ENCODE peak calls at places on chromosomes 11 and 22, in ten cellular contexts. One of them, this sample, is unnamed. For H3K9me3, the result is how much of the 10 kb centered on the place peaks cover.

GRCh38 chr11:100188137-100188783 is 498.8 kb upstream of the ARHGAP42 start:
- DNase-seq in CD4-positive, alpha-beta T cell: no peak
- DNase-seq in adrenal gland: no peak
- DNase-seq in psoas muscle: no peak
- DNase-seq in thoracic aorta: no peak
- DNase-seq in aorta: no peak
- DNase-seq in testis: no peak
- DNase-seq in mammary epithelial cell: no peak
- DNase-seq in suprapubic skin: no peak
- DNase-seq in tibial nerve: no peak
- DNase-seq in this sample: no peak

GRCh38 chr11:64711944-64712306 is 11.1 kb downstream of the NRXN2 start:
- DNase-seq in mammary epithelial cell: no peak
- DNase-seq in CD4-positive, alpha-beta T cell: no peak
- DNase-seq in testis: peak
- DNase-seq in adrenal gland: no peak
- DNase-seq in aorta: peak
- DNase-seq in tibial nerve: no peak
- DNase-seq in thoracic aorta: no peak
- DNase-seq in suprapubic skin: no peak
- DNase-seq in psoas muscle: no peak
- DNase-seq in this sample: no peak

GRCh38 chr11:115321602-115322289 is 182.5 kb downstream of the CADM1 start:
- DNase-seq in thoracic aorta: no peak
- DNase-seq in suprapubic skin: no peak
- DNase-seq in mammary epithelial cell: no peak
- DNase-seq in adrenal gland: no peak
- DNase-seq in CD4-positive, alpha-beta T cell: no peak
- DNase-seq in aorta: no peak
- DNase-seq in testis: no peak
- DNase-seq in psoas muscle: no peak
- DNase-seq in tibial nerve: no peak
- DNase-seq in this sample: no peak

GRCh38 chr11:12691473-12691872 is 17.3 kb downstream of the TEAD1 start:
- DNase-seq in thoracic aorta: no peak
- DNase-seq in CD4-positive, alpha-beta T cell: no peak
- DNase-seq in psoas muscle: no peak
- DNase-seq in testis: no peak
- DNase-seq in adrenal gland: no peak
- DNase-seq in suprapubic skin: no peak
- DNase-seq in tibial nerve: no peak
- DNase-seq in aorta: no peak
- DNase-seq in mammary epithelial cell: no peak
- DNase-seq in this sample: no peak

GRCh38 chr11:122665882-122666281 is 10.4 kb downstream of the UBASH3B start:
- DNase-seq in thoracic aorta: no peak
- DNase-seq in adrenal gland: no peak
- DNase-seq in psoas muscle: no peak
- DNase-seq in testis: no peak
- DNase-seq in CD4-positive, alpha-beta T cell: no peak
- DNase-seq in suprapubic skin: no peak
- DNase-seq in mammary epithelial cell: no peak
- DNase-seq in aorta: no peak
- DNase-seq in tibial nerve: no peak
- DNase-seq in this sample: no peak

GRCh38 chr11:59187587-59187986 is 15.7 kb downstream of the DTX4 start:
- DNase-seq in testis: no peak
- DNase-seq in tibial nerve: no peak
- DNase-seq in CD4-positive, alpha-beta T cell: no peak
- DNase-seq in adrenal gland: no peak
- DNase-seq in thoracic aorta: no peak
- DNase-seq in aorta: no peak
- DNase-seq in suprapubic skin: peak
- DNase-seq in psoas muscle: peak
- DNase-seq in mammary epithelial cell: no peak
- DNase-seq in this sample: no peak

GRCh38 chr11:119516060-119516459 is 93.1 kb upstream of the THY1 start:
- DNase-seq in mammary epithelial cell: no peak
- DNase-seq in tibial nerve: no peak
- DNase-seq in psoas muscle: no peak
- DNase-seq in thoracic aorta: no peak
- DNase-seq in suprapubic skin: no peak
- DNase-seq in testis: no peak
- DNase-seq in adrenal gland: no peak
- DNase-seq in aorta: no peak
- DNase-seq in CD4-positive, alpha-beta T cell: no peak
- DNase-seq in this sample: no peak

GRCh38 chr22:38069372-38070249 is 12.4 kb downstream of the PICK1 start:
- DNase-seq in mammary epithelial cell: no peak
- DNase-seq in suprapubic skin: no peak
- DNase-seq in thoracic aorta: peak
- DNase-seq in tibial nerve: no peak
- DNase-seq in CD4-positive, alpha-beta T cell: no peak
- DNase-seq in psoas muscle: peak
- DNase-seq in adrenal gland: no peak
- DNase-seq in testis: peak
- DNase-seq in aorta: peak
- DNase-seq in this sample: no peak

GRCh38 chr11:113593698-113594308 is 112.3 kb downstream of the TMPRSS5 start:
- DNase-seq in mammary epithelial cell: no peak
- DNase-seq in psoas muscle: peak
- DNase-seq in CD4-positive, alpha-beta T cell: no peak
- DNase-seq in aorta: peak
- DNase-seq in adrenal gland: no peak
- DNase-seq in tibial nerve: no peak
- DNase-seq in thoracic aorta: no peak
- DNase-seq in testis: no peak
- DNase-seq in suprapubic skin: no peak
- DNase-seq in this sample: no peak

GRCh38 chr22:16717699-16718558 is 107.3 kb downstream of the XKR3 start:
- DNase-seq in mammary epithelial cell: no peak
- DNase-seq in CD4-positive, alpha-beta T cell: no peak
- DNase-seq in tibial nerve: no peak
- DNase-seq in adrenal gland: no peak
- DNase-seq in thoracic aorta: no peak
- DNase-seq in testis: peak
- DNase-seq in aorta: peak
- DNase-seq in suprapubic skin: no peak
- DNase-seq in psoas muscle: no peak
- DNase-seq in this sample: no peak

DNA sequence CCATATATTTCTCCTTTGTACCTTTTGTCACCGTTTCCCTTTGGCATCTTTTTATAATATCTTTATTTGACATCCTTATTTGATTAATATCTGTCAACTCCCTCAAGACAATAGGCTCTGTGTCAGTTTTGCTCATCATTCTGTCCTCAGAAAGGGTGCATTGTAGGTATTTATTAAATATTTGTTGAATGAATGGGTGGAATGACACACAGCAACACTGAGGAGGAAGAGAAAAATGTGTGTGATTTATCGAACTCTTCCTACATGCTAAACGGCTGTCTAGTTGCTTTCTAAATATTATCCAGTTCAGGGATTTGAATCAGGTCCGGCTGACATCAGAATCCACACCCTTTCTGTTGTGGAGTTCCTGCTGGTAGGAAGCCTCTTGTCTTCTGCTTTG is 98.2 kb downstream of the NAV2 start:
- DNase-seq in CD4-positive, alpha-beta T cell: no peak
- DNase-seq in mammary epithelial cell: peak
- DNase-seq in testis: no peak
- DNase-seq in psoas muscle: no peak
- DNase-seq in tibial nerve: no peak
- DNase-seq in aorta: no peak
- DNase-seq in thoracic aorta: no peak
- DNase-seq in adrenal gland: no peak
- DNase-seq in suprapubic skin: no peak
- DNase-seq in this sample: no peak
- H3K9me3 ChIP-seq in CD4-positive, alpha-beta T cell: under half
- H3K9me3 ChIP-seq in mammary epithelial cell: under half
- H3K9me3 ChIP-seq in testis: under half
- H3K9me3 ChIP-seq in psoas muscle: under half
- H3K9me3 ChIP-seq in tibial nerve: under half
- H3K9me3 ChIP-seq in aorta: under half
- H3K9me3 ChIP-seq in thoracic aorta: under half
- H3K9me3 ChIP-seq in adrenal gland: under half
- H3K9me3 ChIP-seq in suprapubic skin: under half
- H3K9me3 ChIP-seq in this sample: under half

DNA sequence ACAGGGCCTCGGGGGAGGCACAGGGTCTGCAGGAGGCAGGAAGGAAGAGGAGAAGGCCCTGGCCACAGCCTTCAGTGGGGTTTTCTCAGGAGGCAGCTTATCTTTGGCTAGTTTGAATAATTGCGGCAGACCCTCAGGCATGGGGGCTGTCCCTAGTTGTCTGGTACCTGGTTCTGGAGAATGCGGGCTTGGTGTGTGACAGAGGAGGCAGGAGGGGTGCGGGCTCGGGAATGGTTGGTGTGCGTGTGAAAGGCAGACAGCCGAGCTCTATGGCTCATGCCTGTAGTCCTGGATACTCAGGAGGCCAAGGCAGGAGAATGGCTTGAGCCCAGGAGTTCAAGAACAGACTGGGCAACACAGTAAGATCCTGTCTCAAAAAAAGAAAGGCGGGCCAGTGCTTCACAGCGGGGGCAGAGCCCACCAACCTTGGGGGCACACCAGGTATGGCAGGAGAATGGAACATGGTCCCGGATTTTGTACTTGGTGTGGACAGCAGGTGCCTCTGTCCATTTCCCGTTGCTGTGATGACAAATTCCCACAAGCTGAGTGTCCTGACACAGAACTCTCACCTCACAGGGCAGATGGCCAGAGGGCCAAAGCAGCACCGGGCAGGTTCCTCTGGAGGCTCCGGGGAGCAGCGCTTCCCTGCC is 640.6 kb downstream of the TBC1D22A start:
- DNase-seq in tibial nerve: no peak
- DNase-seq in CD4-positive, alpha-beta T cell: no peak
- DNase-seq in mammary epithelial cell: no peak
- DNase-seq in suprapubic skin: peak
- DNase-seq in testis: no peak
- DNase-seq in aorta: peak
- DNase-seq in thoracic aorta: no peak
- DNase-seq in psoas muscle: no peak
- DNase-seq in adrenal gland: no peak
- DNase-seq in this sample: no peak
- H3K9me3 ChIP-seq in tibial nerve: under half
- H3K9me3 ChIP-seq in CD4-positive, alpha-beta T cell: under half
- H3K9me3 ChIP-seq in mammary epithelial cell: under half
- H3K9me3 ChIP-seq in suprapubic skin: under half
- H3K9me3 ChIP-seq in testis: under half
- H3K9me3 ChIP-seq in aorta: under half
- H3K9me3 ChIP-seq in thoracic aorta: under half
- H3K9me3 ChIP-seq in psoas muscle: under half
- H3K9me3 ChIP-seq in adrenal gland: under half
- H3K9me3 ChIP-seq in this sample: under half

DNA sequence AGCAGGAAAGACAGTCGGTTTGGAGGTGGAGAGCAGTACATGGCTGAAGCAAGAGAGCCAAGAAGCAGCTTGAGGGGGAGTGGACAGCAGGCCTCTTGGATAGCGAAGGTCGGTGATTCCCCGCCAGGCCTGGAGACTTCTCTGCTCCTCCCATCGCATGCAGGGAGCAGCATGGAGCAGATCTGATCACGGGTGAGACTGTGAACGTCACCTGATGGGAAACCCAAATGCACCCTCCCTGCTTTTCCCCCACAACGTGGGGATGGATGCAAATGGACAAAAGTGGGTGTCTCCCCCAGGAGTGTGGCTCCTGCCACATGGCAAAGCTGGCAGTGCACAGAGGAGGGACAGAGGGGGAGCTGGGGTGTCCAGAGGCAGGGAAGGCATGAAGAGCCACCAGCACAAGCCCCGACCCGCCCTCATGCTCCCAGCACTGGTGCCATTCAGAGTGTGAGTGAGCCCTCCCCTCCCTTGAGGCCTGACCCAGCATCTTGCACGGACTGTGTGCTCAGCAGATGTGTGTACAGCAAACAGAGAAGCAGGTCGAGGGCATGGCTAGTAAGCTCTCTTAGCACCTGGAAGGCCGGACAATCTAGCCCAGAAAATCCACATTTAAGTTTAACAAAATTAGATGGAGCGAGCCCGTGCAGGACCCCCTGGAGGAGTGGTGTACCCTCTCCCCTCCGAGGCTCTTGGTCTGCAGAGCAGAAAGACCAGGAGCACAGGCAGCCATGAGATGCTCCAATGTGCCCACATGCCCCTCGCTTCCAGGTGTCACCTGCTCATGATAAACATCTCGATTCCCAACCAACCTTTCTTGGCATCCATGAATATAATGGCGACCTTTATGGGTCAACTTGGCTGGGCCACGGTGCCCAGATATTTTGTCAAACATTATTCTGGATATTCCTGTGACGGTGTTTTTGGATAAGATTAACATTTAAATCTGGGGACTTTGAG is 661.7 kb downstream of the TBC1D22A start:
- DNase-seq in tibial nerve: no peak
- DNase-seq in testis: peak
- DNase-seq in suprapubic skin: no peak
- DNase-seq in thoracic aorta: no peak
- DNase-seq in psoas muscle: no peak
- DNase-seq in aorta: peak
- DNase-seq in CD4-positive, alpha-beta T cell: no peak
- DNase-seq in mammary epithelial cell: no peak
- DNase-seq in adrenal gland: no peak
- DNase-seq in this sample: no peak
- H3K9me3 ChIP-seq in tibial nerve: under half
- H3K9me3 ChIP-seq in testis: under half
- H3K9me3 ChIP-seq in suprapubic skin: under half
- H3K9me3 ChIP-seq in thoracic aorta: under half
- H3K9me3 ChIP-seq in psoas muscle: under half
- H3K9me3 ChIP-seq in aorta: under half
- H3K9me3 ChIP-seq in CD4-positive, alpha-beta T cell: under half
- H3K9me3 ChIP-seq in mammary epithelial cell: under half
- H3K9me3 ChIP-seq in adrenal gland: under half
- H3K9me3 ChIP-seq in this sample: under half

DNA sequence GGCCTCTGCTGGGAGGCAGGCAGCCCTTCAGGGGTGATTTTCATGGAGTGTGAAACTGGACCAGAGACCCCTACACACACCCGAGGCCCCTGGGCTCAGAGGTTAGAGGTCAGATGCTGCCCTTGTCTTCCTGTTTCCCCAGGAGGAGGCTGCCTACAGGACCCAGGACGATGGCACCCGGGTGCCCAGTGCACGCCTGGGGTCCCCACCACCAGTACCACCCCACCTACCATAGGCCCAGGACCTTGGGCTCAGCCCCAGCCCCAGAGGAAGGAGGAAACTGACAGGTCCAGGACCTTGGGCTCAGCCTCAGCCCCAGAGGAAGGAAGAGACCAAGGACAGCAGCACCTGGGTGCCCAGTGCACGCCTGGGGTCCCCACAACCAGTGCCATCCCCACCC is 79.2 kb downstream of the BRD1 start:
- DNase-seq in adrenal gland: no peak
- DNase-seq in testis: no peak
- DNase-seq in thoracic aorta: no peak
- DNase-seq in tibial nerve: no peak
- DNase-seq in aorta: no peak
- DNase-seq in psoas muscle: no peak
- DNase-seq in CD4-positive, alpha-beta T cell: no peak
- DNase-seq in mammary epithelial cell: no peak
- DNase-seq in suprapubic skin: no peak
- DNase-seq in this sample: no peak
- H3K9me3 ChIP-seq in adrenal gland: under half
- H3K9me3 ChIP-seq in testis: under half
- H3K9me3 ChIP-seq in thoracic aorta: under half
- H3K9me3 ChIP-seq in tibial nerve: half or more
- H3K9me3 ChIP-seq in aorta: under half
- H3K9me3 ChIP-seq in psoas muscle: under half
- H3K9me3 ChIP-seq in CD4-positive, alpha-beta T cell: under half
- H3K9me3 ChIP-seq in mammary epithelial cell: under half
- H3K9me3 ChIP-seq in suprapubic skin: under half
- H3K9me3 ChIP-seq in this sample: under half